ENCODE peak calls at places on chromosomes 6 and 20, in five cellular contexts. One of them, this sample, is unnamed.

GRCh38 chr20:51176846-51177245 is 153.9 kb upstream of the KCNG1 start:
- DNase-seq in ascending aorta: no peak
- DNase-seq in epithelial cell of prostate: no peak
- DNase-seq in brain microvascular endothelial cell: peak
- DNase-seq in MM.1S: no peak
- DNase-seq in this sample: no peak

GRCh38 chr6:56649782-56650181 is 7.1 kb upstream of the DST start:
- DNase-seq in MM.1S: no peak
- DNase-seq in brain microvascular endothelial cell: peak
- DNase-seq in ascending aorta: no peak
- DNase-seq in epithelial cell of prostate: no peak
- DNase-seq in this sample: peak

GRCh38 chr20:37295001-37295400 is 5.5 kb downstream of the MANBAL start:
- DNase-seq in MM.1S: no peak
- DNase-seq in epithelial cell of prostate: peak
- DNase-seq in ascending aorta: no peak
- DNase-seq in brain microvascular endothelial cell: peak
- DNase-seq in this sample: peak

GRCh38 chr6:142802124-142802523 is 142.9 kb downstream of the HIVEP2 start:
- DNase-seq in brain microvascular endothelial cell: peak
- DNase-seq in epithelial cell of prostate: peak
- DNase-seq in MM.1S: peak
- DNase-seq in ascending aorta: no peak
- DNase-seq in this sample: peak

GRCh38 chr6:90068264-90068663 is 174.0 kb downstream of the GJA10 start:
- DNase-seq in MM.1S: no peak
- DNase-seq in epithelial cell of prostate: no peak
- DNase-seq in brain microvascular endothelial cell: peak
- DNase-seq in ascending aorta: no peak
- DNase-seq in this sample: peak

GRCh38 chr20:986733-987355 is 15.3 kb downstream of the RSPO4 start:
- DNase-seq in epithelial cell of prostate: no peak
- DNase-seq in ascending aorta: no peak
- DNase-seq in MM.1S: no peak
- DNase-seq in brain microvascular endothelial cell: no peak
- DNase-seq in this sample: no peak

GRCh38 chr6:146361367-146361924 is 182.2 kb upstream of the RAB32 start:
- DNase-seq in epithelial cell of prostate: no peak
- DNase-seq in brain microvascular endothelial cell: peak
- DNase-seq in ascending aorta: no peak
- DNase-seq in MM.1S: no peak
- DNase-seq in this sample: no peak

GRCh38 chr6:10416863-10417641 is 2.2 kb upstream of the TFAP2A start:
- DNase-seq in ascending aorta: no peak
- DNase-seq in MM.1S: no peak
- DNase-seq in epithelial cell of prostate: no peak
- DNase-seq in brain microvascular endothelial cell: no peak
- DNase-seq in this sample: no peak

DNA sequence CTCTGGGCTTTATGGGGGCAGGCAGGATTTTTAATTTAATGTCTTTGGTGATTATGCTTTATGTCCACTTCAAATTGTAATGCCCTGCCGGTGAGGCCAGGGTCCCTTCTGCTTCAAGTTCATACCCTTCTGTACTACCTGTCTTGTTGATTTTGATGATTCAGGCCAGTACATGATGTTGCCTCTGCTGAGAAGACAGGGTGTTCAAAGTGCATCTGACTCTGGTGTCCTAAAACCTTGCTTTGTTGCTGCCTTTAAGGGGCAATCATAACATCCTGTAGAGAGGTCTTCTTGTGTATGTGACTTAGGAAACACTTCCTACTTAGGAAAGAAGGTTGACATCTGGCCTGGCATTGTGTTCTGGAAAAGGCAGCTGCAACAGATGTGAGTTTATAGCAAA is 113.2 kb downstream of the TMEM170B start:
- DNase-seq in ascending aorta: no peak
- DNase-seq in epithelial cell of prostate: no peak
- DNase-seq in MM.1S: no peak
- DNase-seq in brain microvascular endothelial cell: no peak
- DNase-seq in this sample: peak
- H3K27ac ChIP-seq in ascending aorta: peak
- H3K27ac ChIP-seq in epithelial cell of prostate: no peak
- H3K27ac ChIP-seq in MM.1S: no peak
- H3K27ac ChIP-seq in brain microvascular endothelial cell: peak
- H3K27ac ChIP-seq in this sample: peak

GRCh38 chr6:91435630-91436029 is 848.8 kb upstream of the MAP3K7 start:
- DNase-seq in epithelial cell of prostate: no peak
- DNase-seq in MM.1S: no peak
- DNase-seq in ascending aorta: no peak
- DNase-seq in brain microvascular endothelial cell: no peak
- DNase-seq in this sample: no peak
- H3K27ac ChIP-seq in epithelial cell of prostate: no peak
- H3K27ac ChIP-seq in MM.1S: no peak
- H3K27ac ChIP-seq in ascending aorta: no peak
- H3K27ac ChIP-seq in brain microvascular endothelial cell: no peak
- H3K27ac ChIP-seq in this sample: no peak

GRCh38 chr6:148492654-148493290 is 150.1 kb downstream of the SASH1 start:
- DNase-seq in brain microvascular endothelial cell: no peak
- DNase-seq in MM.1S: no peak
- DNase-seq in ascending aorta: no peak
- DNase-seq in epithelial cell of prostate: no peak
- DNase-seq in this sample: no peak

GRCh38 chr6:148494226-148494625 is 151.6 kb downstream of the SASH1 start:
- DNase-seq in MM.1S: no peak
- DNase-seq in epithelial cell of prostate: no peak
- DNase-seq in brain microvascular endothelial cell: no peak
- DNase-seq in ascending aorta: no peak
- DNase-seq in this sample: no peak

GRCh38 chr6:148495029-148495428 is 152.4 kb downstream of the SASH1 start:
- DNase-seq in epithelial cell of prostate: no peak
- DNase-seq in ascending aorta: no peak
- DNase-seq in brain microvascular endothelial cell: no peak
- DNase-seq in MM.1S: no peak
- DNase-seq in this sample: no peak

GRCh38 chr6:148493374-148493773 is 150.7 kb downstream of the SASH1 start:
- DNase-seq in ascending aorta: no peak
- DNase-seq in MM.1S: no peak
- DNase-seq in brain microvascular endothelial cell: no peak
- DNase-seq in epithelial cell of prostate: no peak
- DNase-seq in this sample: no peak

DNA sequence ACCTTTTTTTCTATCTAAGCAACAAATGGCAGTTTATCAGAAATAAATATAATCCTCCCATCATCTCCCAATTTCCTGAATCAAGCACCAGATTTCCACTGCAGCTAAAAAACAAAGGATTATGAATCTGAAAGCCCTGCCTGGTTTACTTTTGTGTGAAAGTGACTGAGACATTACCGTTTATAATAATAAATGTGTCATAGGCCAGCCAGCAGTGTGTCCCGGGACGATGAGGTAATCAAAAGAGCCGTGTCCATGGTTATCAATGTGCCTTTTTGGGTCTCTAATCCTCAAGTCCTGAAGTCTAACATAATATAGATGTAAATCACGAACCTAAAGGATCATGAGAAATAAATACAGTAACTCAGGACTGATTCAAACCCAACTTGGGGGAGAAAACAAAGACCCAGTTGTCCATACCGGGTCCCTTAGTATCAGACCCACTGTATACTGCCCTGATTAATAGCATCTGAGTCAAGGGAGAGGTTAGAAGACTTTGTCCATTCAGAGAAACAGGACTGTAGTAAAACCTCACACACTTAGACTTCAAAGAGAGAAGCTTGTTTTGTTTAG is 149.1 kb downstream of the SASH1 start:
- DNase-seq in MM.1S: no peak
- DNase-seq in ascending aorta: no peak
- DNase-seq in epithelial cell of prostate: no peak
- DNase-seq in brain microvascular endothelial cell: peak
- DNase-seq in this sample: no peak
- H3K27ac ChIP-seq in MM.1S: no peak
- H3K27ac ChIP-seq in ascending aorta: peak
- H3K27ac ChIP-seq in epithelial cell of prostate: no peak
- H3K27ac ChIP-seq in brain microvascular endothelial cell: peak
- H3K27ac ChIP-seq in this sample: no peak

GRCh38 chr6:149563203-149563927 is 2.8 kb upstream of the GINM1 start:
- DNase-seq in epithelial cell of prostate: no peak
- DNase-seq in brain microvascular endothelial cell: peak
- DNase-seq in MM.1S: no peak
- DNase-seq in ascending aorta: no peak
- DNase-seq in this sample: peak

GRCh38 chr6:149560736-149561135 is 5.4 kb upstream of the GINM1 start:
- DNase-seq in ascending aorta: no peak
- DNase-seq in MM.1S: no peak
- DNase-seq in brain microvascular endothelial cell: peak
- DNase-seq in epithelial cell of prostate: no peak
- DNase-seq in this sample: peak

GRCh38 chr6:149566372-149567193 is at the start of gene GINM1:
- DNase-seq in MM.1S: peak
- DNase-seq in epithelial cell of prostate: no peak
- DNase-seq in brain microvascular endothelial cell: peak
- DNase-seq in ascending aorta: no peak
- DNase-seq in this sample: peak

GRCh38 chr6:149565539-149566371 is 420 bp upstream of the GINM1 start:
- DNase-seq in brain microvascular endothelial cell: peak
- DNase-seq in epithelial cell of prostate: peak
- DNase-seq in MM.1S: peak
- DNase-seq in ascending aorta: peak
- DNase-seq in this sample: peak

GRCh38 chr6:149563928-149564325 is 2.2 kb upstream of the GINM1 start:
- DNase-seq in epithelial cell of prostate: no peak
- DNase-seq in ascending aorta: no peak
- DNase-seq in brain microvascular endothelial cell: no peak
- DNase-seq in MM.1S: no peak
- DNase-seq in this sample: no peak
- H3K27ac ChIP-seq in epithelial cell of prostate: peak
- H3K27ac ChIP-seq in ascending aorta: no peak
- H3K27ac ChIP-seq in brain microvascular endothelial cell: no peak
- H3K27ac ChIP-seq in MM.1S: no peak
- H3K27ac ChIP-seq in this sample: no peak

GRCh38 chr6:30103630-30104179 is 9.2 kb downstream of the TRIM31 start:
- DNase-seq in brain microvascular endothelial cell: no peak
- DNase-seq in ascending aorta: no peak
- DNase-seq in MM.1S: no peak
- DNase-seq in epithelial cell of prostate: no peak
- DNase-seq in this sample: no peak
- H3K27ac ChIP-seq in brain microvascular endothelial cell: no peak
- H3K27ac ChIP-seq in ascending aorta: no peak
- H3K27ac ChIP-seq in MM.1S: no peak
- H3K27ac ChIP-seq in epithelial cell of prostate: no peak
- H3K27ac ChIP-seq in this sample: no peak

GRCh38 chr6:79440590-79440989 is 96.6 kb downstream of the LCA5 start:
- DNase-seq in MM.1S: no peak
- DNase-seq in ascending aorta: no peak
- DNase-seq in epithelial cell of prostate: no peak
- DNase-seq in brain microvascular endothelial cell: no peak
- DNase-seq in this sample: no peak
- H3K27ac ChIP-seq in MM.1S: no peak
- H3K27ac ChIP-seq in ascending aorta: no peak
- H3K27ac ChIP-seq in epithelial cell of prostate: no peak
- H3K27ac ChIP-seq in brain microvascular endothelial cell: no peak
- H3K27ac ChIP-seq in this sample: no peak

GRCh38 chr6:35031611-35032529 is 109.3 kb downstream of the TCP11 start:
- DNase-seq in epithelial cell of prostate: no peak
- DNase-seq in brain microvascular endothelial cell: no peak
- DNase-seq in MM.1S: no peak
- DNase-seq in ascending aorta: no peak
- DNase-seq in this sample: no peak
- H3K27ac ChIP-seq in epithelial cell of prostate: no peak
- H3K27ac ChIP-seq in brain microvascular endothelial cell: no peak
- H3K27ac ChIP-seq in MM.1S: no peak
- H3K27ac ChIP-seq in ascending aorta: peak
- H3K27ac ChIP-seq in this sample: no peak

DNA sequence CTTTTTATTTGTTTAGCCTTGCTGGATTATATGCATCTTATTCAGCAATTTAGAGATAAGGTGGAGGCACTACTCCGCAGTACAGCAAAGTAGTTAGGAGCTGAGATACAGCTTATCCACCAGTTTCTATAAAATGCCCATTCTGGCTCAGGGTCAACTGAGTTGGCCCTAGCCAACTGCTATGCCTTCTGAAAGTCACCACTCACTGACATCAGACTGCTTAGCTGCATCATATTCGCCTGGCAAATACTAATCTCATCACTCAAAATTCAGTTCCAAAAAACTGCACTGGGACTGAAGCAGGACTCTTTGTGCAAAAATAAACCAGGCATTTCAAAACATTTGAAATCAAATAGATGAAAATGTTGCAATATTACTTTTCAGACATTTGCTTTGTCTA is 230.1 kb downstream of the ALDH8A1 start:
- DNase-seq in epithelial cell of prostate: no peak
- DNase-seq in brain microvascular endothelial cell: no peak
- DNase-seq in MM.1S: no peak
- DNase-seq in ascending aorta: no peak
- DNase-seq in this sample: no peak
- H3K27ac ChIP-seq in epithelial cell of prostate: no peak
- H3K27ac ChIP-seq in brain microvascular endothelial cell: no peak
- H3K27ac ChIP-seq in MM.1S: no peak
- H3K27ac ChIP-seq in ascending aorta: peak
- H3K27ac ChIP-seq in this sample: no peak

GRCh38 chr6:22133352-22133751 is 163.5 kb downstream of the PRL start:
- DNase-seq in brain microvascular endothelial cell: no peak
- DNase-seq in epithelial cell of prostate: no peak
- DNase-seq in ascending aorta: no peak
- DNase-seq in MM.1S: no peak
- DNase-seq in this sample: no peak
- H3K27ac ChIP-seq in brain microvascular endothelial cell: no peak
- H3K27ac ChIP-seq in epithelial cell of prostate: no peak
- H3K27ac ChIP-seq in ascending aorta: no peak
- H3K27ac ChIP-seq in MM.1S: no peak
- H3K27ac ChIP-seq in this sample: no peak

DNA sequence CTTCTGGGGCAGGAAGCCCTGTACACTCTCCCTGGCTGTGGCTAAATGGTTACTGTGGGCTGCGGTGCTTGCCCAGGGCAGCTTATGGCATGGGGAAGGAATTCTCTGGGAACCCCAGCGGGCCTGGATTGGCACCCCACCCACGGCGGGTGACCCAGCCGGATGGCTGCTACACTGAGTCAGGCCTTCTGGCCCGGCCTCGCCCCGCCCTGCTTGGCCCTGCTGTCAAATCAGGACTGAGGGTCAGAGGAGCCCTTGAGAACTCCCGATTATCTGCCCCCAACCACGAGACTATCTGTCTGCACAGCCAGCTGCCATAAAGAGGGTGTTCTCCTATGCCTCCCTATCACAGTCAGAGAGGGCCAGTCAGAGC is 7.3 kb upstream of the ITPR3 start:
- DNase-seq in epithelial cell of prostate: peak
- DNase-seq in brain microvascular endothelial cell: no peak
- DNase-seq in ascending aorta: no peak
- DNase-seq in MM.1S: no peak
- DNase-seq in this sample: no peak
- H3K27ac ChIP-seq in epithelial cell of prostate: peak
- H3K27ac ChIP-seq in brain microvascular endothelial cell: no peak
- H3K27ac ChIP-seq in ascending aorta: no peak
- H3K27ac ChIP-seq in MM.1S: no peak
- H3K27ac ChIP-seq in this sample: no peak

This sample was measured in mesenchymal stem cell.